ENCODE peak calls at places on chromosomes 5 and 9, in nine cellular contexts. H is Peyer's patch, V is ovary, F is spleen, L is uterus, Z is stomach, A is breast epithelium, O is tibial nerve, N is gastrocnemius medialis. K is an unnamed sample.

GRCh38 chr9:103277240-103277639 is 282.1 kb downstream of the CYLC2 start:
- DNase-seq in H (no peak), V (no peak), F (no peak), L (no peak), Z (no peak), A (no peak), O (no peak), N (no peak), K (no peak)

GRCh38 chr5:124660229-124661093 is 86.0 kb downstream of the ZNF608 start:
- DNase-seq in H (no peak), V (no peak), F (no peak), L (no peak), Z (no peak), A (peak; percentile 84), O (no peak), N (no peak), K (no peak)

GRCh38 chr5:167804512-167805220 is 486.8 kb upstream of the WWC1 start:
- DNase-seq in H (no peak), V (no peak), F (no peak), L (no peak), Z (no peak), A (peak; percentile 42), O (no peak), N (no peak), K (no peak)

GRCh38 chr5:134525687-134526482 is 415 bp downstream of the JADE2 start:
- DNase-seq in H (peak; percentile 76), V (peak; percentile 83), F (peak; percentile 92), L (peak; percentile 83), Z (peak; percentile 71), A (peak; percentile 78), O (peak; percentile 55), N (peak; percentile 53), K (peak; percentile 71)

GRCh38 chr5:62167651-62168050 is 138.4 kb upstream of the KIF2A start:
- DNase-seq in H (no peak), V (no peak), F (no peak), L (no peak), Z (no peak), A (no peak), O (no peak), N (no peak), K (no peak)

GRCh38 chr5:41539454-41539853 is 29.1 kb upstream of the PLCXD3 start:
- DNase-seq in H (no peak), V (no peak), F (no peak), L (no peak), Z (no peak), A (no peak), O (no peak), N (no peak), K (no peak)

GRCh38 chr5:141513021-141513626 is 24.2 kb downstream of the PCDHGC5 start:
- DNase-seq in H (no peak), V (peak; percentile 70), F (peak; percentile 86), L (no peak), Z (no peak), A (no peak), O (no peak), N (no peak), K (peak; percentile 33)

GRCh38 chr9:85142461-85143401 is 473.2 kb downstream of the NTRK2 start:
- DNase-seq in H (no peak), V (no peak), F (no peak), L (no peak), Z (no peak), A (no peak), O (peak; percentile 39), N (peak; percentile 19), K (no peak)

GRCh38 chr5:127849891-127850290 is 146.7 kb downstream of the CCDC192 start:
- DNase-seq in H (peak; percentile 64), V (no peak), F (no peak), L (no peak), Z (no peak), A (no peak), O (no peak), N (no peak), K (no peak)

GRCh38 chr5:33941090-33941489 is 4.9 kb downstream of the RXFP3 start:
- DNase-seq in H (no peak), V (no peak), F (no peak), L (no peak), Z (no peak), A (no peak), O (no peak), N (no peak), K (no peak)

GRCh38 chr5:107149243-107149642 is 521.5 kb downstream of the EFNA5 start:
- DNase-seq in H (no peak), V (no peak), F (no peak), L (no peak), Z (no peak), A (no peak), O (no peak), N (no peak), K (no peak)

GRCh38 chr9:81656004-81656403 is 33.3 kb downstream of the TLE1 start:
- DNase-seq in H (no peak), V (no peak), F (peak; percentile 83), L (no peak), Z (peak; percentile 66), A (no peak), O (no peak), N (no peak), K (no peak)

GRCh38 chr5:127313847-127314473 is 23.4 kb downstream of the MEGF10 start:
- DNase-seq in H (peak; percentile 69), V (peak; percentile 25), F (peak; percentile 87), L (peak; percentile 56), Z (peak; percentile 71), A (peak; percentile 22), O (peak; percentile 50), N (no peak), K (no peak)

GRCh38 chr5:45105491-45105994 is 296.8 kb downstream of the MRPS30 start:
- DNase-seq in H (no peak), V (no peak), F (no peak), L (no peak), Z (no peak), A (no peak), O (no peak), N (no peak), K (no peak)

GRCh38 chr5:43674536-43674935 is 71.6 kb downstream of the NNT start:
- DNase-seq in H (no peak), V (no peak), F (no peak), L (no peak), Z (no peak), A (no peak), O (no peak), N (no peak), K (no peak)

GRCh38 chr5:16855475-16855874 is 80.6 kb downstream of the MYO10 start:
- DNase-seq in H (no peak), V (no peak), F (no peak), L (peak; percentile 26), Z (peak; percentile 39), A (no peak), O (no peak), N (no peak), K (no peak)

GRCh38 chr5:80961376-80962281 is 1.5 kb downstream of the RASGRF2 start:
- DNase-seq in H (no peak), V (no peak), F (no peak), L (no peak), Z (no peak), A (no peak), O (no peak), N (no peak), K (no peak)
- H3K27me3 ChIP-seq in H (no peaks in the 10 kb centered on the region), V (no peaks in the 10 kb centered on the region), F (peaks cover 20% of the 10 kb centered on the region), L (no peaks in the 10 kb centered on the region), Z (peaks cover 20% of the 10 kb centered on the region), A (peaks cover 16% of the 10 kb centered on the region), O (no peaks in the 10 kb centered on the region), N (peaks cover 38% of the 10 kb centered on the region), K (no peaks in the 10 kb centered on the region)

DNA sequence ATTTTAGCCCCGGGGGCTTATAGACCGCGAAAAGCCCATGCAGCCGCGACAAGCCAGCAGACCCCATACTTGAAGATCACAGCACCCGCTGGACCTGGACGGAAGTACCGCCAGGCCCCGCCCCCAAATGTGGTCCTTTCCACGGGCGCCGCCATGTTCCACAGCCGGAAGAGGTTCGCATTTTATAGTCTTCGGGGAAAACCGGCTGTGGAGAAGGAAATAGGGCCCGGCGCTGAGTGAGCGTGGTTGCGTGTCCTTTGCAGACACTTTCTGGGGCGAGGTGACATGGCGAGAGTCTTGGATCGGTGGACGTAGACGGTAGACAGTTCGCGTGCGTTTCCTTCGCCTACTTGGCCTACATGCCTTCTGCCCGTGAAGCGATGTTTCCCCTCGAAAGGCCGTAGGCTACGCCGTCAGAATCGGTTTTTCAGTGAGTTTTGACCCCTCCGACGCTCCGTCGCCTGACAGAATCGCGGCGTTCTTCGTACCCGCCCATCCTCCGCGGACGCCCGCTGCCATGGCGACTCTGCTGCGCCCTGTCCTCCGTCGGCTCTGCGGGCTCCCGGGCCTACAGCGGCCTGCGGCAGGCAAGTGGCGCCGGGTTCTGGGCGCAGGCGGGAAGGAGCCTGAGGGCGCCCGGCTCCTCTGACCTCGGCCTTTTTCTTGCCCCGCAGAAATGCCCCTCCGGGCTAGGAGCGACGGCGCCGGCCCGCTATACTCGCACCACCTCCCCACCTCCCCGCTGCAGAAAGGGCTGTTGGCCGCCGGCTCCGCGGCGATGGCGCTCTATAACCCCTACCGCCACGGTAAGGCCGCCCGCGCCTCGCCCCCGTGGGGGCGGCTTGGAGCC is at the start of the genes COQ4 and TRUB2:
- DNase-seq in H (peak; percentile 95), V (peak; percentile 92), F (peak; percentile 97), L (peak; percentile 92), Z (peak; percentile 95), A (peak; percentile 90), O (peak; percentile 88), N (peak; percentile 91), K (peak; percentile 94)
- TF ChIP-seq POLR2A in H (peak; percentile 35), V (no peak), F (peak; percentile 37), L (no peak), Z (no peak), A (no peak), O (peak; percentile 42), N (no peak), K (no peak)

GRCh38 chr5:32499261-32499660 is 54.7 kb upstream of the ZFR start:
- DNase-seq in H (no peak), V (no peak), F (no peak), L (no peak), Z (no peak), A (no peak), O (no peak), N (no peak), K (no peak)

GRCh38 chr5:32503261-32503660 is 58.7 kb upstream of the ZFR start:
- DNase-seq in H (no peak), V (no peak), F (no peak), L (no peak), Z (no peak), A (no peak), O (no peak), N (no peak), K (no peak)

GRCh38 chr5:32501623-32502022 is 57.1 kb upstream of the ZFR start:
- DNase-seq in H (no peak), V (no peak), F (no peak), L (no peak), Z (no peak), A (no peak), O (no peak), N (no peak), K (no peak)

GRCh38 chr5:32500206-32500605 is 55.7 kb upstream of the ZFR start:
- DNase-seq in H (no peak), V (no peak), F (no peak), L (no peak), Z (no peak), A (no peak), O (no peak), N (no peak), K (no peak)

GRCh38 chr5:32501071-32501470 is 56.5 kb upstream of the ZFR start:
- DNase-seq in H (no peak), V (no peak), F (no peak), L (no peak), Z (no peak), A (no peak), O (no peak), N (no peak), K (no peak)
- H3K27me3 ChIP-seq in H (no peaks in the 10 kb centered on the region), V (no peaks in the 10 kb centered on the region), F (no peaks in the 10 kb centered on the region), L (no peaks in the 10 kb centered on the region), Z (no peaks in the 10 kb centered on the region), A (no peaks in the 10 kb centered on the region), O (no peaks in the 10 kb centered on the region), N (no peaks in the 10 kb centered on the region), K (no peaks in the 10 kb centered on the region)

GRCh38 chr5:149549461-149550266 is 1.6 kb downstream of the CSNK1A1 start:
- DNase-seq in H (peak; percentile 65), V (peak; percentile 47), F (no peak), L (no peak), Z (peak; percentile 44), A (no peak), O (no peak), N (no peak), K (no peak)
- TF ChIP-seq POLR2A in H (no peak), V (no peak), F (no peak), L (no peak), Z (no peak), A (no peak), O (no peak), N (no peak), K (no peak)

K was measured in prostate gland.